ENCODE peak calls at places on chromosomes 13 and 19, in eight cellular contexts. K is SK-N-SH, C is A549, H is Calu3, T is breast epithelium, I is testis, O is endothelial cell, U is brain microvascular endothelial cell. Z is an unnamed sample.

GRCh38 chr19:33047422-33047821 is 17.3 kb downstream of the RHPN2 start:
- DNase-seq in K (no peak), C (no peak), H (peak), T (no peak), I (no peak), O (no peak), U (no peak), Z (no peak)

GRCh38 chr13:49791214-49791752 is 1.2 kb downstream of the KPNA3 start:
- DNase-seq in K (peak), C (no peak), H (no peak), T (no peak), I (peak), O (peak), U (peak), Z (no peak)

GRCh38 chr13:27868639-27869435 is 51.0 kb upstream of the PDX1 start:
- DNase-seq in K (no peak), C (no peak), H (peak), T (no peak), I (no peak), O (no peak), U (peak), Z (no peak)

GRCh38 chr19:17468302-17469091 is 1.8 kb upstream of the SLC27A1 start:
- DNase-seq in K (no peak), C (no peak), H (no peak), T (peak), I (peak), O (no peak), U (no peak), Z (no peak)

GRCh38 chr19:33752018-33752790 is 44.5 kb upstream of the KCTD15 start:
- DNase-seq in K (no peak), C (no peak), H (no peak), T (no peak), I (no peak), O (no peak), U (no peak), Z (no peak)

GRCh38 chr19:6539514-6539913 is 8.7 kb downstream of the TNFSF9 start:
- DNase-seq in K (no peak), C (no peak), H (no peak), T (no peak), I (no peak), O (no peak), U (no peak), Z (no peak)

GRCh38 chr19:33953023-33953422 is 156.4 kb downstream of the KCTD15 start:
- DNase-seq in K (no peak), C (no peak), H (no peak), T (no peak), I (no peak), O (no peak), U (no peak), Z (no peak)

GRCh38 chr13:68810660-68811059 is 1297.0 kb upstream of the ATXN8OS start:
- DNase-seq in K (peak), C (no peak), H (no peak), T (no peak), I (no peak), O (no peak), U (no peak), Z (no peak)

GRCh38 chr19:4523306-4524110 is 5.2 kb upstream of the PLIN4 start:
- DNase-seq in K (peak), C (peak), H (peak), T (no peak), I (peak), O (peak), U (no peak), Z (peak)

GRCh38 chr19:20186163-20186562 is 19.1 kb downstream of the ZNF486 start:
- DNase-seq in K (no peak), C (no peak), H (no peak), T (no peak), I (no peak), O (no peak), U (no peak), Z (no peak)

GRCh38 chr19:7145494-7145893 is 76.0 kb downstream of the ZNF557 start:
- DNase-seq in K (no peak), C (no peak), H (no peak), T (no peak), I (peak), O (no peak), U (no peak), Z (no peak)

GRCh38 chr13:103640617-103641016 is 574.4 kb upstream of the SLC10A2 start:
- DNase-seq in K (no peak), C (no peak), H (no peak), T (no peak), I (no peak), O (no peak), U (peak), Z (no peak)

GRCh38 chr13:55263045-55263444 is 1877.7 kb upstream of the PRR20A start:
- DNase-seq in K (no peak), C (no peak), H (no peak), T (no peak), I (no peak), O (no peak), U (no peak), Z (no peak)

GRCh38 chr13:31638577-31638976 is 100.7 kb upstream of the RXFP2 start:
- DNase-seq in K (no peak), C (no peak), H (no peak), T (no peak), I (no peak), O (no peak), U (peak), Z (no peak)

GRCh38 chr13:102298051-102298450 is 103.8 kb downstream of the FGF14 start:
- DNase-seq in K (no peak), C (no peak), H (no peak), T (no peak), I (no peak), O (no peak), U (no peak), Z (no peak)

GRCh38 chr13:23631676-23632622 is 61.7 kb downstream of the TNFRSF19 start:
- DNase-seq in K (no peak), C (no peak), H (no peak), T (no peak), I (no peak), O (no peak), U (no peak), Z (no peak)

DNA sequence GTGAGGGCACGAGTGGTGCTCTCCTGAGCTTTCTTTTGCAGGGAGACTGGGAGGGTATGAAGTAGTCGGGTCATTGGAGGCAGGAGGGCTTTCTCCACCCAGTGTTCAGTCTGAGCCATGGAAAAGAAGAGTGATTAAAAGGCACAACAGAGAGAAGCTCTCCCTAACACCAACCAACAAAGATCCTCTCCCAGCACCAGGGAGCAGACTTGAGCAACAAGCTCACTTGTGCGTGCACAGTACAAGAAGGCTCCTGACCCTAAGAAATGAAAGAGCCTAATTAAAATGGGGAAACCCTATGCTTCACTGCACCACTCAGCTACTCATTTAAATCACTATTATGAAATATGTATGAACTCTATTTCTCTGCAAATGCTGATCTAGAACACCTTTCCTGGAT is 276.3 kb upstream of the SOX21 start:
- DNase-seq in K (no peak), C (no peak), H (no peak), T (no peak), I (no peak), O (no peak), U (no peak), Z (no peak)
- TF ChIP-seq CTCF in K (peak), C (no peak), H (no peak), T (no peak), I (no peak), O (no peak), U (peak), Z (no peak)

DNA sequence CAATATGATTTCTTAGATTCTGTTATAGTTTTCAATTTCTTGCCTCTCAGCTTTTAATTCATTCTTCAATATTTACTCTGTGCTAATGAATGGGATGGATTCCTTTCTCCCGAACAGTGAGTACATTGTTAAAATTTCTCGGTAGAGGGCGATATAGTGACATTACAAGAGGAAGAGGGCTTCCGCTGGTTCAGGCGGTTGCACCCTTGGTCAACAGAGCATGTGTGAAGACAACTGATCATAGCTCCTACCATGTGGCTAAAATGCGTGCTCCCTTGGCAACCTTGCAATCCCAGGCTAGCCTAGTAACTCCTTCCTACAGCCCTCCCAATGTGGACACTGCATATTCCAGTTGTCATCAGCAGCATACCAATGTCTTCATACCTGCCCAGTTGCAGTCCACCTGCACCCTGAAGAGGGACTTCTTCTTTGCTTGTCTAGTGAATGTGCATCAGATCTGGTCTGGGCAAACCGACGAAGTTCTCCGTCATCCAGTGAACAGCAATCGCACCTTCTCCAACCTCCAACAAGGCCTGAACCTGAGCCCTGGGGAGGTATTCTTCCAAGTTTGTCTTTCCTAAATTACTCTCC is 653.0 kb upstream of the GPC6 start:
- DNase-seq in K (peak), C (peak), H (no peak), T (no peak), I (peak), O (peak), U (peak), Z (peak)
- TF ChIP-seq CTCF in K (peak), C (no peak), H (no peak), T (no peak), I (no peak), O (peak), U (peak), Z (peak)

GRCh38 chr13:51435002-51435578 is 17.7 kb downstream of the INTS6 start:
- DNase-seq in K (peak), C (peak), H (no peak), T (no peak), I (no peak), O (no peak), U (no peak), Z (no peak)
- TF ChIP-seq CTCF in K (peak), C (peak), H (no peak), T (peak), I (no peak), O (peak), U (peak), Z (peak)

GRCh38 chr19:45978156-45978555 is 4.5 kb upstream of the NOVA2 start:
- DNase-seq in K (no peak), C (no peak), H (no peak), T (no peak), I (no peak), O (no peak), U (no peak), Z (no peak)
- TF ChIP-seq CTCF in K (no peak), C (no peak), H (no peak), T (no peak), I (no peak), O (no peak), U (no peak), Z (no peak)

GRCh38 chr13:94712287-94712811 is at the start of gene SOX21:
- DNase-seq in K (no peak), C (no peak), H (no peak), T (no peak), I (no peak), O (no peak), U (no peak), Z (peak)

GRCh38 chr13:94710081-94710809 is 2.1 kb downstream of the SOX21 start:
- DNase-seq in K (peak), C (no peak), H (no peak), T (no peak), I (no peak), O (no peak), U (no peak), Z (no peak)

GRCh38 chr13:94708971-94709614 is 3.3 kb downstream of the SOX21 start:
- DNase-seq in K (no peak), C (no peak), H (no peak), T (no peak), I (no peak), O (no peak), U (no peak), Z (no peak)

GRCh38 chr13:94711561-94712286 is 621 bp downstream of the SOX21 start:
- DNase-seq in K (peak), C (no peak), H (peak), T (no peak), I (no peak), O (no peak), U (no peak), Z (peak)

GRCh38 chr13:94710881-94711560 is 1.3 kb downstream of the SOX21 start:
- DNase-seq in K (peak), C (peak), H (peak), T (no peak), I (no peak), O (peak), U (no peak), Z (peak)
- TF ChIP-seq CTCF in K (no peak), C (peak), H (no peak), T (no peak), I (no peak), O (peak), U (peak), Z (peak)

GRCh38 chr13:40666058-40666904 is at the start of gene FOXO1:
- DNase-seq in K (peak), C (peak), H (peak), T (peak), I (peak), O (peak), U (peak), Z (peak)

GRCh38 chr13:40665754-40666057 is 735 bp downstream of the FOXO1 start:
- DNase-seq in K (peak), C (peak), H (no peak), T (no peak), I (no peak), O (no peak), U (no peak), Z (peak)

GRCh38 chr13:40664100-40665060 is 2.1 kb downstream of the FOXO1 start:
- DNase-seq in K (peak), C (peak), H (peak), T (peak), I (peak), O (peak), U (peak), Z (peak)

GRCh38 chr13:40666905-40667621 is 622 bp upstream of the FOXO1 start:
- DNase-seq in K (peak), C (peak), H (peak), T (no peak), I (peak), O (peak), U (no peak), Z (peak)

GRCh38 chr13:40665061-40665753 is 1.2 kb downstream of the FOXO1 start:
- DNase-seq in K (peak), C (peak), H (peak), T (no peak), I (peak), O (peak), U (no peak), Z (peak)
- TF ChIP-seq CTCF in K (no peak), C (no peak), H (no peak), T (no peak), I (no peak), O (no peak), U (no peak), Z (no peak)